ENCODE peak calls at places on chromosomes 4 and X, in five cellular contexts. B is SJCRH30, I is GM23338, M is IMR-90, P is GM12878. D is an unnamed sample.

GRCh38 chr4:174222266-174222872 is 61.1 kb downstream of the FBXO8 start:
- DNase-seq in I (peak), M (peak), B (no peak), P (no peak), D (no peak)

GRCh38 chrX:152925835-152926234 is 28.0 kb downstream of the ZNF185 start:
- DNase-seq in P (no peak), B (no peak), M (no peak), I (no peak), D (no peak)

GRCh38 chr4:17758459-17758858 is 23.0 kb downstream of the FAM184B start:
- DNase-seq in I (no peak), P (no peak), M (no peak), B (no peak), D (no peak)

GRCh38 chr4:139728840-139729239 is 63.2 kb downstream of the MGST2 start:
- DNase-seq in M (no peak), I (no peak), P (no peak), B (no peak), D (no peak)

GRCh38 chr4:147768113-147768512 is 36.2 kb downstream of the ARHGAP10 start:
- DNase-seq in P (no peak), B (no peak), I (no peak), M (peak), D (peak)

GRCh38 chr4:7192252-7193039 is at the start of gene SORCS2:
- DNase-seq in P (no peak), B (peak), I (peak), M (peak), D (peak)

GRCh38 chr4:24666316-24666715 is 82.0 kb upstream of the DHX15 start:
- DNase-seq in P (no peak), I (no peak), B (no peak), M (no peak), D (no peak)

GRCh38 chr4:87209182-87209581 is 11.2 kb downstream of the KLHL8 start:
- DNase-seq in M (no peak), B (no peak), I (no peak), P (no peak), D (no peak)

GRCh38 chrX:134780908-134781307 is 122.6 kb upstream of the PLAC1 start:
- DNase-seq in B (no peak), I (no peak), M (no peak), P (no peak), D (no peak)

GRCh38 chr4:125682730-125683129 is 368.0 kb downstream of the FAT4 start:
- DNase-seq in P (no peak), M (no peak), I (no peak), B (no peak), D (no peak)

GRCh38 chr4:36054750-36055467 is 189.4 kb downstream of the ARAP2 start:
- DNase-seq in P (no peak), M (no peak), B (no peak), I (no peak), D (no peak)

GRCh38 chrX:136767104-136767941 is 13.4 kb downstream of the ARHGEF6 start:
- DNase-seq in I (peak), B (peak), M (peak), P (no peak), D (peak)

GRCh38 chrX:52933213-52933612 is 25.1 kb downstream of the FAM156A start:
- DNase-seq in I (no peak), B (no peak), M (no peak), P (no peak), D (no peak)

GRCh38 chr4:22573198-22573597 is 57.3 kb upstream of the ADGRA3 start:
- DNase-seq in P (no peak), I (no peak), B (peak), M (no peak), D (no peak)

GRCh38 chr4:22574880-22575279 is 59.0 kb upstream of the ADGRA3 start:
- DNase-seq in M (no peak), I (no peak), B (no peak), P (no peak), D (no peak)

GRCh38 chr4:22574424-22574823 is 58.6 kb upstream of the ADGRA3 start:
- DNase-seq in B (no peak), I (peak), M (no peak), P (no peak), D (no peak)
- H3K27ac ChIP-seq in B (no peak), I (no peak), M (no peak), P (no peak), D (no peak)

GRCh38 chr4:108036252-108036651 is 46.6 kb downstream of the HADH start:
- DNase-seq in I (no peak), P (no peak), B (no peak), M (no peak), D (no peak)
- H3K27ac ChIP-seq in I (no peak), P (peak), B (no peak), M (no peak), D (no peak)

GRCh38 chr4:94504545-94504944 is 52.8 kb downstream of the PDLIM5 start:
- DNase-seq in B (no peak), P (no peak), I (no peak), M (peak), D (no peak)

GRCh38 chr4:94498502-94498901 is 46.8 kb downstream of the PDLIM5 start:
- DNase-seq in P (no peak), M (no peak), I (no peak), B (no peak), D (no peak)

GRCh38 chr4:94497690-94498089 is 45.9 kb downstream of the PDLIM5 start:
- DNase-seq in M (no peak), B (no peak), P (no peak), I (no peak), D (no peak)

GRCh38 chr4:94500696-94501095 is 49.0 kb downstream of the PDLIM5 start:
- DNase-seq in B (no peak), P (no peak), I (no peak), M (no peak), D (no peak)
- H3K27ac ChIP-seq in B (no peak), P (no peak), I (no peak), M (no peak), D (no peak)

GRCh38 chrX:115260330-115260729 is 26.4 kb upstream of the LRCH2 start:
- DNase-seq in P (no peak), M (peak), I (no peak), B (no peak), D (no peak)

GRCh38 chrX:115268421-115268820 is 21.1 kb upstream of the LUZP4 start:
- DNase-seq in M (peak), B (no peak), I (peak), P (no peak), D (no peak)

GRCh38 chrX:115261148-115261547 is 27.3 kb upstream of the LRCH2 start:
- DNase-seq in M (no peak), I (no peak), B (no peak), P (no peak), D (no peak)

GRCh38 chrX:115264009-115264408 is 25.5 kb upstream of the LUZP4 start:
- DNase-seq in B (no peak), M (no peak), I (no peak), P (no peak), D (no peak)

DNA sequence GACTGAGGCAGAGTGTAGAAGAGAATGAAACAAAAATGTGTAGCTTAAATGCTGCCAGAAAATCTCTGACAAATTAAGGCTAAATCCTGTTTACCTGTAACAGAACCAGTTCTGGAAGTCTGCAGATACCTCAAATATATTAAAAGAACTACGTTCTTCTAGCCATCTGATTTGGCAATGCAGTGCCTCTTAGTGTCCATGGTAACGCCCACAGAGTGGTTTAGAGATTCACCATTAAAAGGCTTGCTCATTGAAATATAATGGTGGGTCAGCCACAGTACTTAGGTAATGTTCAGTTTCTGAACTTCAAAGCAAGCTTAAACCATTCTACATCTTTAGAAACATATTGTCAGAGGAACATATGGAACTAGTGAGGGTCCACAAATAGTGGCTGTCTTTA is 23.2 kb upstream of the LUZP4 start:
- DNase-seq in P (no peak), B (no peak), I (no peak), M (no peak), D (no peak)
- H3K27ac ChIP-seq in P (no peak), B (no peak), I (no peak), M (no peak), D (no peak)

D was measured in SJSA1.